ENCODE peak calls at places on chromosomes 4 and X, in seven cellular contexts. One of them, this sample, is unnamed.
A peak's percentile ranks its signal among the peaks of the same experiment; 100 is the strongest.

GRCh38 chr4:152606800-152607577 is 71.1 kb upstream of the FBXW7 start:
- DNase-seq in RPMI8226: no peak
- DNase-seq in stimulated activated CD8-positive, alpha-beta memory T cell treated with anti-CD3 and anti-CD28 coated beads, Interleukin-15, amount 100 ng/mL, for 4 hours: no peak
- DNase-seq in left lung: no peak
- DNase-seq in activated T-helper 1 cell treated with anti-CD3 and anti-CD28 coated beads, Interleukin-2, amount 50 U/mL, for 16 hours: no peak
- DNase-seq in HFFc6: no peak
- DNase-seq in NCI-H748 treated with DMSO at 0.1 percent for 48 hours: no peak
- DNase-seq in this sample: no peak

GRCh38 chrX:11447418-11447817 is 154.2 kb downstream of the AMELX start:
- DNase-seq in stimulated activated CD8-positive, alpha-beta memory T cell treated with anti-CD3 and anti-CD28 coated beads, Interleukin-15, amount 100 ng/mL, for 4 hours: no peak
- DNase-seq in RPMI8226: no peak
- DNase-seq in left lung: no peak
- DNase-seq in NCI-H748 treated with DMSO at 0.1 percent for 48 hours: no peak
- DNase-seq in activated T-helper 1 cell treated with anti-CD3 and anti-CD28 coated beads, Interleukin-2, amount 50 U/mL, for 16 hours: no peak
- DNase-seq in HFFc6: no peak
- DNase-seq in this sample: no peak

GRCh38 chr4:17662694-17663093 is 48.3 kb downstream of the MED28 start:
- DNase-seq in RPMI8226: no peak
- DNase-seq in HFFc6: peak; percentile 8
- DNase-seq in activated T-helper 1 cell treated with anti-CD3 and anti-CD28 coated beads, Interleukin-2, amount 50 U/mL, for 16 hours: no peak
- DNase-seq in stimulated activated CD8-positive, alpha-beta memory T cell treated with anti-CD3 and anti-CD28 coated beads, Interleukin-15, amount 100 ng/mL, for 4 hours: no peak
- DNase-seq in left lung: no peak
- DNase-seq in NCI-H748 treated with DMSO at 0.1 percent for 48 hours: no peak
- DNase-seq in this sample: no peak

GRCh38 chr4:109295081-109295480 is 7.4 kb downstream of the COL25A1 start:
- DNase-seq in HFFc6: no peak
- DNase-seq in activated T-helper 1 cell treated with anti-CD3 and anti-CD28 coated beads, Interleukin-2, amount 50 U/mL, for 16 hours: no peak
- DNase-seq in NCI-H748 treated with DMSO at 0.1 percent for 48 hours: no peak
- DNase-seq in left lung: no peak
- DNase-seq in stimulated activated CD8-positive, alpha-beta memory T cell treated with anti-CD3 and anti-CD28 coated beads, Interleukin-15, amount 100 ng/mL, for 4 hours: no peak
- DNase-seq in RPMI8226: no peak
- DNase-seq in this sample: no peak

GRCh38 chrX:19592952-19593351 is 77.6 kb upstream of the MAP3K15 start:
- DNase-seq in activated T-helper 1 cell treated with anti-CD3 and anti-CD28 coated beads, Interleukin-2, amount 50 U/mL, for 16 hours: no peak
- DNase-seq in NCI-H748 treated with DMSO at 0.1 percent for 48 hours: no peak
- DNase-seq in HFFc6: no peak
- DNase-seq in stimulated activated CD8-positive, alpha-beta memory T cell treated with anti-CD3 and anti-CD28 coated beads, Interleukin-15, amount 100 ng/mL, for 4 hours: no peak
- DNase-seq in RPMI8226: no peak
- DNase-seq in left lung: no peak
- DNase-seq in this sample: no peak

GRCh38 chr4:2069161-2069971 is 10.2 kb downstream of the NAT8L start:
- DNase-seq in HFFc6: no peak
- DNase-seq in RPMI8226: no peak
- DNase-seq in NCI-H748 treated with DMSO at 0.1 percent for 48 hours: no peak
- DNase-seq in activated T-helper 1 cell treated with anti-CD3 and anti-CD28 coated beads, Interleukin-2, amount 50 U/mL, for 16 hours: no peak
- DNase-seq in stimulated activated CD8-positive, alpha-beta memory T cell treated with anti-CD3 and anti-CD28 coated beads, Interleukin-15, amount 100 ng/mL, for 4 hours: no peak
- DNase-seq in left lung: peak; percentile 71
- DNase-seq in this sample: no peak

GRCh38 chrX:39985116-39985515 is 112.6 kb downstream of the BCOR start:
- DNase-seq in stimulated activated CD8-positive, alpha-beta memory T cell treated with anti-CD3 and anti-CD28 coated beads, Interleukin-15, amount 100 ng/mL, for 4 hours: no peak
- DNase-seq in RPMI8226: no peak
- DNase-seq in HFFc6: no peak
- DNase-seq in NCI-H748 treated with DMSO at 0.1 percent for 48 hours: no peak
- DNase-seq in left lung: no peak
- DNase-seq in activated T-helper 1 cell treated with anti-CD3 and anti-CD28 coated beads, Interleukin-2, amount 50 U/mL, for 16 hours: no peak
- DNase-seq in this sample: no peak

GRCh38 chrX:87167841-87168240 is 349.8 kb upstream of the KLHL4 start:
- DNase-seq in activated T-helper 1 cell treated with anti-CD3 and anti-CD28 coated beads, Interleukin-2, amount 50 U/mL, for 16 hours: no peak
- DNase-seq in RPMI8226: no peak
- DNase-seq in stimulated activated CD8-positive, alpha-beta memory T cell treated with anti-CD3 and anti-CD28 coated beads, Interleukin-15, amount 100 ng/mL, for 4 hours: no peak
- DNase-seq in HFFc6: no peak
- DNase-seq in left lung: no peak
- DNase-seq in NCI-H748 treated with DMSO at 0.1 percent for 48 hours: no peak
- DNase-seq in this sample: no peak

GRCh38 chr4:90060039-90060438 is 67.2 kb upstream of the CCSER1 start:
- DNase-seq in HFFc6: no peak
- DNase-seq in RPMI8226: no peak
- DNase-seq in stimulated activated CD8-positive, alpha-beta memory T cell treated with anti-CD3 and anti-CD28 coated beads, Interleukin-15, amount 100 ng/mL, for 4 hours: no peak
- DNase-seq in NCI-H748 treated with DMSO at 0.1 percent for 48 hours: no peak
- DNase-seq in activated T-helper 1 cell treated with anti-CD3 and anti-CD28 coated beads, Interleukin-2, amount 50 U/mL, for 16 hours: no peak
- DNase-seq in left lung: no peak
- DNase-seq in this sample: no peak

GRCh38 chrX:48802813-48803261 is 970 bp downstream of the HDAC6 start:
- DNase-seq in left lung: no peak
- DNase-seq in RPMI8226: no peak
- DNase-seq in activated T-helper 1 cell treated with anti-CD3 and anti-CD28 coated beads, Interleukin-2, amount 50 U/mL, for 16 hours: no peak
- DNase-seq in stimulated activated CD8-positive, alpha-beta memory T cell treated with anti-CD3 and anti-CD28 coated beads, Interleukin-15, amount 100 ng/mL, for 4 hours: no peak
- DNase-seq in HFFc6: no peak
- DNase-seq in NCI-H748 treated with DMSO at 0.1 percent for 48 hours: no peak
- DNase-seq in this sample: no peak

GRCh38 chr4:147591048-147591577 is 26.1 kb upstream of the TMEM184C start:
- DNase-seq in stimulated activated CD8-positive, alpha-beta memory T cell treated with anti-CD3 and anti-CD28 coated beads, Interleukin-15, amount 100 ng/mL, for 4 hours: no peak
- DNase-seq in NCI-H748 treated with DMSO at 0.1 percent for 48 hours: no peak
- DNase-seq in activated T-helper 1 cell treated with anti-CD3 and anti-CD28 coated beads, Interleukin-2, amount 50 U/mL, for 16 hours: no peak
- DNase-seq in RPMI8226: no peak
- DNase-seq in HFFc6: no peak
- DNase-seq in left lung: no peak
- DNase-seq in this sample: no peak

GRCh38 chr4:118340109-118340508 is 12.7 kb downstream of the PRSS12 start:
- DNase-seq in NCI-H748 treated with DMSO at 0.1 percent for 48 hours: no peak
- DNase-seq in left lung: no peak
- DNase-seq in RPMI8226: no peak
- DNase-seq in stimulated activated CD8-positive, alpha-beta memory T cell treated with anti-CD3 and anti-CD28 coated beads, Interleukin-15, amount 100 ng/mL, for 4 hours: no peak
- DNase-seq in HFFc6: no peak
- DNase-seq in activated T-helper 1 cell treated with anti-CD3 and anti-CD28 coated beads, Interleukin-2, amount 50 U/mL, for 16 hours: no peak
- DNase-seq in this sample: no peak